ENCODE peak calls at places on chromosomes 13 and 19, in six cellular contexts. U is fibroblast of lung, A is Peyer's patch, J is PC-9, Z is astrocyte, F is psoas muscle. E is an unnamed sample.

GRCh38 chr19:45630463-45630862 is 8.7 kb downstream of the EML2 start:
- DNase-seq in Z (peak), F (no peak), J (peak), U (peak), A (no peak), E (peak)

GRCh38 chr13:104357672-104358314 is 1291.6 kb upstream of the SLC10A2 start:
- DNase-seq in J (no peak), Z (no peak), U (no peak), F (no peak), A (no peak), E (no peak)

GRCh38 chr13:113928701-113929627 is 44.9 kb downstream of the C13orf46 start:
- DNase-seq in F (peak), Z (peak), A (no peak), J (no peak), U (peak), E (peak)

GRCh38 chr19:13044160-13044853 is 49.0 kb downstream of the NFIX start:
- DNase-seq in U (no peak), A (no peak), Z (peak), F (no peak), J (no peak), E (no peak)

GRCh38 chr13:66425741-66426140 is 804.4 kb downstream of the PCDH9 start:
- DNase-seq in U (peak), A (no peak), F (no peak), J (no peak), Z (peak), E (no peak)

GRCh38 chr19:12064266-12065099 is at the start of gene ZNF844:
- DNase-seq in U (peak), F (peak), J (peak), A (peak), Z (peak), E (peak)

GRCh38 chr19:2436926-2437325 is 9.5 kb upstream of the TIMM13 start:
- DNase-seq in F (no peak), A (no peak), Z (no peak), U (no peak), J (no peak), E (no peak)

GRCh38 chr19:3336680-3337523 is 29.5 kb upstream of the NFIC start:
- DNase-seq in F (peak), A (no peak), J (peak), Z (no peak), U (peak), E (peak)

GRCh38 chr19:4369888-4370260 is 26.5 kb downstream of the MPND start:
- DNase-seq in Z (no peak), U (no peak), J (no peak), F (peak), A (peak), E (no peak)

GRCh38 chr19:2699413-2700142 is 2.9 kb downstream of the GNG7 start:
- DNase-seq in J (no peak), Z (no peak), U (no peak), A (no peak), F (no peak), E (no peak)

GRCh38 chr13:98225036-98225940 is 48.2 kb upstream of the RNF113B start:
- DNase-seq in U (no peak), J (no peak), A (no peak), F (no peak), Z (no peak), E (no peak)

GRCh38 chr19:4991538-4991937 is 22.6 kb downstream of the KDM4B start:
- DNase-seq in A (no peak), U (no peak), Z (no peak), J (no peak), F (no peak), E (no peak)

GRCh38 chr13:77118134-77118533 is 91.2 kb upstream of the FBXL3 start:
- DNase-seq in Z (no peak), A (no peak), U (no peak), J (no peak), F (no peak), E (no peak)

GRCh38 chr19:47697863-47698609 is 15.2 kb upstream of the EHD2 start:
- DNase-seq in F (peak), Z (peak), J (peak), A (peak), U (peak), E (peak)

GRCh38 chr13:106507560-106508274 is 27.7 kb downstream of the EFNB2 start:
- DNase-seq in Z (peak), U (peak), F (no peak), A (no peak), J (peak), E (peak)

GRCh38 chr13:100063333-100063732 is 25.6 kb upstream of the PCCA start:
- DNase-seq in A (no peak), F (no peak), J (no peak), Z (no peak), U (peak), E (no peak)

GRCh38 chr19:34145741-34146202 is 26.5 kb upstream of the LSM14A start:
- DNase-seq in J (peak), Z (peak), A (peak), F (no peak), U (peak), E (no peak)

GRCh38 chr19:48608798-48609263 is 2.3 kb downstream of the SPACA4 start:
- DNase-seq in Z (no peak), J (peak), F (no peak), U (no peak), A (peak), E (no peak)

GRCh38 chr19:17641181-17641580 is 47.0 kb downstream of the UNC13A start:
- DNase-seq in U (no peak), Z (no peak), A (no peak), F (no peak), J (no peak), E (no peak)

GRCh38 chr13:21849323-21849722 is 178.4 kb downstream of the FGF9 start:
- DNase-seq in A (no peak), J (no peak), U (peak), F (no peak), Z (no peak), E (no peak)

GRCh38 chr13:57843555-57843954 is 212.0 kb downstream of the PCDH17 start:
- DNase-seq in U (no peak), Z (no peak), A (no peak), J (no peak), F (no peak), E (no peak)

GRCh38 chr19:46980756-46981155 is 38.9 kb upstream of the NPAS1 start:
- DNase-seq in J (no peak), Z (no peak), A (no peak), F (no peak), U (no peak), E (no peak)

GRCh38 chr19:43469160-43469480 is 3.7 kb upstream of the LYPD3 start:
- DNase-seq in J (peak), F (no peak), U (no peak), Z (no peak), A (no peak), E (no peak)

GRCh38 chr19:53463263-53463662 is 4.3 kb upstream of the ZNF813 start:
- DNase-seq in Z (peak), F (peak), J (no peak), U (peak), A (no peak), E (no peak)

GRCh38 chr19:45716314-45717130 is 14.2 kb downstream of the FBXO46 start:
- DNase-seq in J (peak), F (no peak), U (peak), Z (no peak), A (peak), E (no peak)

GRCh38 chr13:25286308-25286968 is 850 bp downstream of the MTMR6 start:
- DNase-seq in U (peak), Z (peak), J (no peak), F (no peak), A (peak), E (no peak)

GRCh38 chr19:42175952-42176648 is 41.4 kb downstream of the DEDD2 start:
- DNase-seq in U (peak), A (no peak), F (no peak), J (no peak), Z (peak), E (no peak)

GRCh38 chr19:46487802-46488445 is 7.7 kb downstream of the PNMA8B start:
- DNase-seq in J (peak), Z (no peak), F (peak), A (peak), U (peak), E (no peak)

GRCh38 chr13:113066142-113066455 is 39.5 kb upstream of the F7 start:
- DNase-seq in J (no peak), Z (no peak), A (no peak), U (no peak), F (no peak), E (no peak)

GRCh38 chr19:17243854-17244617 is 1.7 kb downstream of the NR2F6 start:
- DNase-seq in U (peak), F (peak), Z (no peak), A (no peak), J (peak), E (no peak)

DNA sequence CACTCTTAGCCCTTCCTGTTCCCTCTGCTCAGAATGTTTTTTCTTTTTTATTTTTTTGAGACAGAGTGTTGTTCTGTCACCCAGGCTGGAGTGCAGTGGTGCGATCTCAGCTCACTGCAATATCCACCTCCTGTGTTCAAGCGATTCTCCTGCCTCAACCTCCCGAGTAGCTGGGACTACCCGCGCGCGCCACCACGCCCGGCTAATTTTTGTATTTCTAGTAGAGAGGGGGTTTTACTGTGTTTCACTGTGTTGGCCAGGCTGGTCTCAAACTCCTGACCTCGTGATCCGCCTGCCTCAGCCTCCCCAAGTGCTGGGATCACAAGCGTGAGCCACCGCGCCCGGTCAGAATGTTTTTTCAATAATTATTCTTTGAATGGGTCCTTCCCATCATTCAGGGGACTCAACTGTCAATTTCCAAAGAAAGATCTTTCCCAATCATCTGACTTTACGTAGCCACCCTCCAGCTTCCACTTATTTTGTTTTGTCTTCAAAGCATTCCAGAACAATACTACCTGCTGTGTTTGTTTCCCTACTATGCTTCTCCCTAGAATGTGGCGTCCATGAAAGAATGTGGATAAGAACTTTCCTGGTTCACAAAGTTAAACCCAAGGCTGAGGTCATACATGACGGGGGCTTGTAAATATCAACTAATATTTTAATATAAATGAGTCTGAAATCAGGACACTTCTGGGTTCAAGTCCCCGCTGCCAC is 1.2 kb downstream of the NDUFA7 start:
- DNase-seq in Z (no peak), F (peak), A (no peak), J (no peak), U (no peak), E (no peak)
- H3K4me3 ChIP-seq in Z (peak), F (peak), A (peak), J (peak), U (peak), E (peak)

GRCh38 chr13:45674908-45675307 is 27.2 kb upstream of the CBY2 start:
- DNase-seq in Z (peak), A (no peak), F (no peak), U (peak), J (no peak), E (peak)
- TF ChIP-seq CTCF in Z (no peak), A (no peak), F (no peak), U (no peak), J (no peak), E (no peak)

GRCh38 chr13:50387124-50387581 is 371.9 kb downstream of the KCNRG start:
- DNase-seq in U (peak), J (no peak), F (peak), A (peak), Z (peak), E (no peak)
- H3K4me3 ChIP-seq in U (no peak), J (no peak), F (peak), A (no peak), Z (no peak), E (no peak)

DNA sequence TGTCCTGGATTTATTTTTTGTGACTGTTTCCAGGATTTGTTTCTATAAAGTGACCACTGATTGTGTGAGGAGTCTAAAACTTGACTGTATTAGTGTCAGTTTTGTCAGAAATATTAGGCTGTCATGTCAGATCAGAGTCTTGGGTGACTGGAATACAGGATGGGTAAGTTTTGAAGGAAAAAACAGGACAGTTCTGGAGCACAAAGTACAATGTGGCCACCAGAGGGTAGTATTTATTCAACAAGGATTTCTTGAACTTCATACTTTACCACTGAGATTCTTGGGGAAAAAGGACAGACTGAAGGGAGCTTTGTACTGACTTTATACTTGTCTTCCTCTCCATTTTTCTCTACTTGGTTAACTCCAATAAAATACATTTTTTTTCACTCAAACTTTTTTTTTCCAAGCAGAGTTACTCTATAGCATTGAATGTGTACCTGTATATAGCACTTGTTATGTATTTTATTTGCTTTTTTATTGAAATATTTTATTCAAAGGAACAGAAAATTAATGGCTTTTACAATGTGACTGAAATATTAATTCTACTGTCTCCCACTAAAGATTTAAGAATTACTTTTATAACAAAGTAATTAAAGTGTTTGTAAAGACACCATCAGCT is 51.1 kb downstream of the LMO7 start:
- DNase-seq in U (peak), Z (no peak), J (peak), A (no peak), F (no peak), E (no peak)
- TF ChIP-seq CTCF in U (peak), Z (peak), J (peak), A (peak), F (peak), E (peak)

GRCh38 chr19:56403261-56403660 is 871 bp upstream of the ZNF583 start:
- DNase-seq in U (peak), F (no peak), J (no peak), A (no peak), Z (peak), E (no peak)
- H3K4me3 ChIP-seq in U (peak), F (peak), J (peak), A (peak), Z (peak), E (peak)

DNA sequence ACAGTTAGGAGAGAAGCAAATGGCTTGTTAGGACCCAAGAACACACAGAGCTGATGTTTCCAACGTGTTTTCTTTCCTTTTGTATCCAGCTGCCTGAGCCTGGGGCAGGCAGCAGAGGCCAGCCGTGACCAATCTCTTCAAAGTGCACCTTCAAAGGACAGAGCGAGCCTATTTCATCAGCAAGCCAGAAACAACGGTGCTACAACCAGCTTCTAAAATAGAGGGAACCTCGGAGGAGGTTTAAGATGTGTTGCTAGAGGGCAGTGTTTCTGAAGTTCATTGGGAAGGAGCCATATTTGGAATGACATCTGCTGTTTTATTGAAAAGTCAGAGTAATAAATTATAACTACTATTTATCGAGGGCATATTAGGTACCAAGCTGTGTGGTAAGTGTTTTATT is 56.2 kb upstream of the RFC3 start:
- DNase-seq in Z (peak), J (no peak), U (no peak), F (no peak), A (no peak), E (no peak)
- TF ChIP-seq CTCF in Z (no peak), J (no peak), U (no peak), F (no peak), A (no peak), E (peak)

DNA sequence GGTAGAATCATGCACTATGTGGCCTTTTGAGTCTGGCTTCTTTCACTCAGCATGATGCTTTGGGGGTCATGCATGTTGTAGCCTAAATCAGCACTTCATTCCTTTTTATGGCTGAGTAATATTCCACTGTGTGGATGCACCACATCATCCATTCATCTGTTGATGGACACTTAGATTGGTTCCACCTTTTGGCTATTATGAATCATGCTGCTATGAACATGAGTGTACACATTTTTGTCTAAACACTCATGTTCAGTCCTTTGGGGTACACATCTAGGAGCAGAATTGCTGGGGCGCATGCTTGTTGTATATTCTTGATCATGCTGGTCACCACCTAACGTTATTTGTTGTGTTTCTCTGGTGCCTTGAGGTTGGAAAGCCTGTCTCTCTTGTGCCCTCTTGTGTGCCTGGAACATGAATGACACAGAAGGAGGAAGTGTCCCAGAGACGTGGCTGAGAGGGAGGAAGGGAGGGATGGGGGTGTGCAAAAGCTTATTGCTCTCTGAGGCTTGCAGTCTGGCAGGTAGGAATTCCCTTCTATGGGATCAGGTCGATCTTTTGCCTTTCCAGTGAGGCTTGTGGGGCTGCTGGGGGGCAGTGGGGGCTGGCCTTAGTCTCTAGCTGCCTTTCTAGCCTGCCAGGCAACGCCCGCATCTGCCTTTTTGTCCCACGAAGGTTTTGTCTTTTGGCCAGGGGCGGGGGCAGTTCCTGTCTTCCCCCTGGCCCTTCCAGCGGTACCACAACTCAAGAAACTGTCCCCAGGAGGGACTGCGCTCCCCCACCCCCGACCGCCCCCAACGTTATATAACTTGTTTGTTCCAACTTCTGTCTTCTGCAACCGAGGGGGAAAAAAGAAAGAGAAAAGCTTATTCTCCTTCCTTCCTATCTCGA is 7.6 kb downstream of the KLHL26 start:
- DNase-seq in U (no peak), Z (peak), F (no peak), J (no peak), A (no peak), E (no peak)
- H3K4me3 ChIP-seq in U (no peak), Z (no peak), F (no peak), J (no peak), A (no peak), E (no peak)

GRCh38 chr19:9850235-9850959 is 15.3 kb downstream of the PIN1 start:
- DNase-seq in A (no peak), Z (no peak), J (no peak), U (no peak), F (no peak), E (no peak)

GRCh38 chr19:9849786-9850185 is 14.7 kb downstream of the PIN1 start:
- DNase-seq in A (no peak), Z (no peak), F (no peak), J (no peak), U (no peak), E (no peak)

GRCh38 chr19:9848761-9849160 is 13.6 kb downstream of the PIN1 start:
- DNase-seq in U (no peak), J (no peak), Z (no peak), F (no peak), A (no peak), E (no peak)

GRCh38 chr19:9848060-9848459 is 12.9 kb downstream of the PIN1 start:
- DNase-seq in F (no peak), A (no peak), U (no peak), J (no peak), Z (no peak), E (no peak)

GRCh38 chr19:9847087-9847671 is 12.1 kb downstream of the PIN1 start:
- DNase-seq in J (no peak), U (peak), Z (peak), F (peak), A (no peak), E (peak)
- TF ChIP-seq CTCF in J (peak), U (peak), Z (peak), F (peak), A (peak), E (peak)